ENCODE peak calls at places on chromosomes 12 and 14, in six cellular contexts. P is IMR-90; E is heart right ventricle; I is CD8-positive, alpha-beta T cell; O is psoas muscle; Y is tibial artery. U is an unnamed sample.
A peak's percentile ranks its signal among the peaks of the same experiment; 100 is the strongest.

GRCh38 chr12:49667319-49668090 is 39.7 kb downstream of the FMNL3 start:
- DNase-seq in I (no peak), O (no peak), P (peak; percentile 73), E (no peak), Y (no peak), U (no peak)

GRCh38 chr12:114403690-114404450 is 2.1 kb downstream of the TBX5 start:
- DNase-seq in I (no peak), Y (no peak), O (no peak), P (peak; percentile 69), E (peak; percentile 62), U (no peak)

GRCh38 chr12:16622315-16622714 is 16.4 kb upstream of the LMO3 start:
- DNase-seq in Y (no peak), O (no peak), P (no peak), I (no peak), E (no peak), U (no peak)

GRCh38 chr14:61511558-61511924 is 183.8 kb upstream of the HIF1A start:
- DNase-seq in Y (no peak), P (no peak), I (no peak), E (no peak), O (peak; percentile 19), U (no peak)

GRCh38 chr14:101889898-101890297 is 74.5 kb upstream of the DYNC1H1 start:
- DNase-seq in Y (no peak), I (no peak), O (no peak), P (no peak), E (no peak), U (no peak)

GRCh38 chr12:56462565-56462964 is 5.8 kb upstream of the SPRYD4 start:
- DNase-seq in O (no peak), E (no peak), I (no peak), P (no peak), Y (no peak), U (no peak)

GRCh38 chr12:13570005-13570694 is 373.6 kb downstream of the EMP1 start:
- DNase-seq in E (no peak), Y (no peak), O (no peak), I (no peak), P (no peak), U (no peak)

GRCh38 chr14:53380508-53381225 is 227.5 kb upstream of the DDHD1 start:
- DNase-seq in Y (no peak), P (no peak), E (no peak), O (no peak), I (no peak), U (no peak)

GRCh38 chr14:24310666-24311604 is at the start of gene LTB4R:
- DNase-seq in I (peak; percentile 55), E (peak; percentile 83), Y (peak; percentile 52), O (peak; percentile 79), P (peak; percentile 73), U (no peak)

GRCh38 chr12:124637586-124637985 is 70.2 kb upstream of the NCOR2 start:
- DNase-seq in Y (no peak), I (no peak), O (no peak), E (no peak), P (no peak), U (no peak)

GRCh38 chr14:33762462-33762861 is 188.4 kb downstream of the EGLN3 start:
- DNase-seq in I (no peak), E (no peak), O (no peak), P (no peak), Y (no peak), U (no peak)

GRCh38 chr12:49198431-49199155 is 9.7 kb upstream of the TUBA1A start:
- DNase-seq in O (peak; percentile 28), E (peak; percentile 48), P (peak; percentile 94), Y (no peak), I (no peak), U (no peak)

GRCh38 chr12:20132818-20133217 is 235.5 kb upstream of the PDE3A start:
- DNase-seq in P (no peak), O (no peak), I (no peak), Y (no peak), E (no peak), U (no peak)

GRCh38 chr12:67940780-67941243 is 48.4 kb upstream of the IFNG-AS1 start:
- DNase-seq in I (no peak), Y (no peak), P (peak; percentile 40), E (no peak), O (no peak), U (no peak)

GRCh38 chr12:75877588-75878381 is 153.8 kb downstream of the PHLDA1 start:
- DNase-seq in E (no peak), P (peak; percentile 34), O (no peak), Y (no peak), I (no peak), U (no peak)

GRCh38 chr12:94636462-94637085 is 13.8 kb downstream of the TMCC3 start:
- DNase-seq in Y (no peak), E (no peak), O (no peak), I (no peak), P (no peak), U (no peak)

GRCh38 chr14:104561124-104561531 is 18.4 kb upstream of the C14orf180 start:
- DNase-seq in I (no peak), Y (no peak), P (no peak), O (peak; percentile 4), E (peak; percentile 8), U (no peak)
- H3K27ac ChIP-seq in I (no peak overlapping the region), Y (no peak overlapping the region), P (no peak overlapping the region), O (no peak overlapping the region), E (no peak overlapping the region), U (no peak overlapping the region)

DNA sequence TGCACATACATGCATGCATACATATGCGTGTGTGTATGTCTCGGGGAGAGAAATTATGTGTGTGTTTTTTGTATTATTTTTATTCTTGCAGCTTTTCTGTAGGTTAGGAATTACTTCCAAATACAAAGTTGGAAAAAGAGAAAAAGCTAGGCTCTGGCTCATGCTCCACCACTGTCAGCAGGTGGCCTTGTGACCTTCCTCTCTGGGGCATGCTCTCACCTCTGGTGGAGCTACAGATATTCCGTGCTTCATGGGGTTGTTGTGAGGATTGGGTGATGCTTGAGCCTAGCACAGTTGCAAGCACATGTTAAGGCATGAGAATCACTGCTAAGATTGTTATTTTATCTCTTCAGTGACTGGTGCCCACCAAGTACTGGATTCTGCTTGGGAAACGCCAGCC is 6.7 kb upstream of the SERPINA6 start:
- DNase-seq in Y (no peak), E (no peak), P (no peak), I (no peak), O (no peak), U (no peak)
- H3K4me3 ChIP-seq in Y (no peak overlapping the region), E (no peak overlapping the region), P (no peak overlapping the region), I (no peak overlapping the region), O (no peak overlapping the region), U (no peak overlapping the region)

GRCh38 chr14:103522028-103522581 is 525 bp downstream of the CKB start:
- DNase-seq in P (no peak), E (peak; percentile 44), Y (no peak), O (peak; percentile 35), I (no peak), U (peak; percentile 81)
- H3K27ac ChIP-seq in P (no peak overlapping the region), E (peak overlapping the region; percentile 75), Y (peak overlapping the region; percentile 90), O (no peak overlapping the region), I (no peak overlapping the region), U (peak overlapping the region; percentile 76)

GRCh38 chr12:122825773-122826724 is 9.2 kb upstream of the HIP1R start:
- DNase-seq in P (no peak), Y (no peak), I (no peak), O (no peak), E (no peak), U (no peak)
- H3K4me3 ChIP-seq in P (peak overlapping the region; percentile 67), Y (peak overlapping the region; percentile 44), I (no peak overlapping the region), O (peak overlapping the region; percentile 20), E (peak overlapping the region; percentile 38), U (peak overlapping the region; percentile 63)

GRCh38 chr12:23428758-23429157 is 520.7 kb downstream of the SOX5 start:
- DNase-seq in E (no peak), I (no peak), O (no peak), Y (no peak), P (no peak), U (no peak)
- H3K27ac ChIP-seq in E (no peak overlapping the region), I (no peak overlapping the region), O (no peak overlapping the region), Y (no peak overlapping the region), P (no peak overlapping the region), U (no peak overlapping the region)

GRCh38 chr14:22426711-22427110 is 162.3 kb downstream of the DAD1 start:
- DNase-seq in O (no peak), Y (no peak), P (no peak), I (no peak), E (no peak), U (no peak)
- H3K4me3 ChIP-seq in O (no peak overlapping the region), Y (no peak overlapping the region), P (no peak overlapping the region), I (no peak overlapping the region), E (no peak overlapping the region), U (no peak overlapping the region)

GRCh38 chr12:8871067-8871466 is 43.2 kb upstream of the PHC1 start:
- DNase-seq in I (no peak), P (no peak), E (no peak), Y (no peak), O (no peak), U (no peak)
- H3K27ac ChIP-seq in I (no peak overlapping the region), P (no peak overlapping the region), E (no peak overlapping the region), Y (no peak overlapping the region), O (no peak overlapping the region), U (no peak overlapping the region)

U was measured in coronary artery.